ENCODE peak calls at places on chromosomes 4 and X, in five cellular contexts. One of them, this sample, is unnamed. For H3K4me1, the result is how much of the 10 kb centered on the place peaks cover.

GRCh38 chrX:79975605-79976004 is 38.9 kb upstream of the TBX22 start:
- DNase-seq in kidney: no peak
- DNase-seq in heart right ventricle: no peak
- DNase-seq in ovary: no peak
- DNase-seq in body of pancreas: no peak
- DNase-seq in this sample: no peak

GRCh38 chr4:124710253-124710849 is 2.2 kb downstream of the ANKRD50 start:
- DNase-seq in kidney: no peak
- DNase-seq in heart right ventricle: no peak
- DNase-seq in ovary: no peak
- DNase-seq in body of pancreas: no peak
- DNase-seq in this sample: no peak

GRCh38 chr4:103853627-103854026 is 133.8 kb upstream of the TACR3 start:
- DNase-seq in kidney: no peak
- DNase-seq in heart right ventricle: no peak
- DNase-seq in ovary: no peak
- DNase-seq in body of pancreas: no peak
- DNase-seq in this sample: no peak

GRCh38 chr4:112183252-112183651 is 38.0 kb downstream of the FAM241A start:
- DNase-seq in kidney: no peak
- DNase-seq in heart right ventricle: no peak
- DNase-seq in ovary: no peak
- DNase-seq in body of pancreas: no peak
- DNase-seq in this sample: no peak

GRCh38 chr4:30790123-30790522 is 70.0 kb downstream of the PCDH7 start:
- DNase-seq in kidney: no peak
- DNase-seq in heart right ventricle: no peak
- DNase-seq in ovary: no peak
- DNase-seq in body of pancreas: no peak
- DNase-seq in this sample: no peak

GRCh38 chrX:17656035-17656418 is 81.3 kb upstream of the SCML1 start:
- DNase-seq in kidney: no peak
- DNase-seq in heart right ventricle: no peak
- DNase-seq in ovary: no peak
- DNase-seq in body of pancreas: peak
- DNase-seq in this sample: no peak

GRCh38 chrX:44903107-44903506 is 30.1 kb downstream of the KDM6A start:
- DNase-seq in kidney: no peak
- DNase-seq in heart right ventricle: no peak
- DNase-seq in ovary: no peak
- DNase-seq in body of pancreas: no peak
- DNase-seq in this sample: no peak

GRCh38 chrX:118652717-118653116 is 74.7 kb upstream of the IL13RA1 start:
- DNase-seq in kidney: no peak
- DNase-seq in heart right ventricle: no peak
- DNase-seq in ovary: no peak
- DNase-seq in body of pancreas: no peak
- DNase-seq in this sample: no peak

GRCh38 chr4:123649644-123650356 is 253.2 kb downstream of the SPRY1 start:
- DNase-seq in kidney: no peak
- DNase-seq in heart right ventricle: peak
- DNase-seq in ovary: no peak
- DNase-seq in body of pancreas: peak
- DNase-seq in this sample: no peak

GRCh38 chr4:104064650-104065577 is 345.1 kb upstream of the TACR3 start:
- DNase-seq in kidney: no peak
- DNase-seq in heart right ventricle: peak
- DNase-seq in ovary: peak
- DNase-seq in body of pancreas: peak
- DNase-seq in this sample: no peak

GRCh38 chr4:7727727-7728126 is 211.9 kb downstream of the AFAP1 start:
- DNase-seq in kidney: no peak
- DNase-seq in heart right ventricle: no peak
- DNase-seq in ovary: no peak
- DNase-seq in body of pancreas: no peak
- DNase-seq in this sample: no peak

GRCh38 chrX:2150722-2151121 is 350.1 kb downstream of the DHRSX start:
- DNase-seq in kidney: no peak
- DNase-seq in heart right ventricle: no peak
- DNase-seq in ovary: no peak
- DNase-seq in body of pancreas: no peak
- DNase-seq in this sample: no peak

GRCh38 chr4:38902695-38903094 is 35.1 kb downstream of the FAM114A1 start:
- DNase-seq in kidney: no peak
- DNase-seq in heart right ventricle: no peak
- DNase-seq in ovary: no peak
- DNase-seq in body of pancreas: no peak
- DNase-seq in this sample: no peak

GRCh38 chr4:15244354-15244753 is 183.5 kb upstream of the C1QTNF7 start:
- DNase-seq in kidney: no peak
- DNase-seq in heart right ventricle: no peak
- DNase-seq in ovary: no peak
- DNase-seq in body of pancreas: no peak
- DNase-seq in this sample: no peak

GRCh38 chrX:120585702-120586101 is 18.2 kb upstream of the MCTS1 start:
- DNase-seq in kidney: no peak
- DNase-seq in heart right ventricle: no peak
- DNase-seq in ovary: no peak
- DNase-seq in body of pancreas: no peak
- DNase-seq in this sample: no peak

GRCh38 chr4:139243448-139244365 is 36.3 kb downstream of the MGARP start:
- DNase-seq in kidney: no peak
- DNase-seq in heart right ventricle: no peak
- DNase-seq in ovary: no peak
- DNase-seq in body of pancreas: peak
- DNase-seq in this sample: no peak

GRCh38 chr4:101145081-101145480 is 202.2 kb downstream of the PPP3CA start:
- DNase-seq in kidney: no peak
- DNase-seq in heart right ventricle: no peak
- DNase-seq in ovary: no peak
- DNase-seq in body of pancreas: no peak
- DNase-seq in this sample: no peak

GRCh38 chrX:110316351-110317078 is 1.4 kb downstream of the AMMECR1 start:
- DNase-seq in kidney: no peak
- DNase-seq in heart right ventricle: no peak
- DNase-seq in ovary: no peak
- DNase-seq in body of pancreas: no peak
- DNase-seq in this sample: no peak

GRCh38 chr4:158775091-158775651 is 6.3 kb downstream of the FNIP2 start:
- DNase-seq in kidney: no peak
- DNase-seq in heart right ventricle: peak
- DNase-seq in ovary: no peak
- DNase-seq in body of pancreas: no peak
- DNase-seq in this sample: no peak

GRCh38 chr4:173880897-173881296 is 350.9 kb upstream of the HAND2 start:
- DNase-seq in kidney: no peak
- DNase-seq in heart right ventricle: no peak
- DNase-seq in ovary: no peak
- DNase-seq in body of pancreas: no peak
- DNase-seq in this sample: no peak

GRCh38 chrX:24862343-24862742 is 153.4 kb downstream of the ARX start:
- DNase-seq in kidney: no peak
- DNase-seq in heart right ventricle: no peak
- DNase-seq in ovary: no peak
- DNase-seq in body of pancreas: no peak
- DNase-seq in this sample: no peak

GRCh38 chr4:88177981-88178632 is 19.7 kb upstream of the ABCG2 start:
- DNase-seq in kidney: no peak
- DNase-seq in heart right ventricle: no peak
- DNase-seq in ovary: no peak
- DNase-seq in body of pancreas: no peak
- DNase-seq in this sample: no peak

GRCh38 chrX:11480626-11481025 is 185.1 kb downstream of the ARHGAP6 start:
- DNase-seq in kidney: no peak
- DNase-seq in heart right ventricle: no peak
- DNase-seq in ovary: no peak
- DNase-seq in body of pancreas: no peak
- DNase-seq in this sample: no peak

GRCh38 chrX:52821079-52821760 is 10.1 kb downstream of the XAGE5 start:
- DNase-seq in kidney: no peak
- DNase-seq in heart right ventricle: no peak
- DNase-seq in ovary: no peak
- DNase-seq in body of pancreas: no peak
- DNase-seq in this sample: no peak

GRCh38 chr4:7759221-7759620 is 180.4 kb downstream of the AFAP1 start:
- DNase-seq in kidney: peak
- DNase-seq in heart right ventricle: no peak
- DNase-seq in ovary: no peak
- DNase-seq in body of pancreas: no peak
- DNase-seq in this sample: peak

GRCh38 chrX:6149231-6149870 is 79.3 kb downstream of the NLGN4X start:
- DNase-seq in kidney: no peak
- DNase-seq in heart right ventricle: no peak
- DNase-seq in ovary: no peak
- DNase-seq in body of pancreas: no peak
- DNase-seq in this sample: no peak

GRCh38 chrX:15310117-15310516 is 5.3 kb downstream of the ASB11 start:
- DNase-seq in kidney: no peak
- DNase-seq in heart right ventricle: peak
- DNase-seq in ovary: peak
- DNase-seq in body of pancreas: peak
- DNase-seq in this sample: no peak

DNA sequence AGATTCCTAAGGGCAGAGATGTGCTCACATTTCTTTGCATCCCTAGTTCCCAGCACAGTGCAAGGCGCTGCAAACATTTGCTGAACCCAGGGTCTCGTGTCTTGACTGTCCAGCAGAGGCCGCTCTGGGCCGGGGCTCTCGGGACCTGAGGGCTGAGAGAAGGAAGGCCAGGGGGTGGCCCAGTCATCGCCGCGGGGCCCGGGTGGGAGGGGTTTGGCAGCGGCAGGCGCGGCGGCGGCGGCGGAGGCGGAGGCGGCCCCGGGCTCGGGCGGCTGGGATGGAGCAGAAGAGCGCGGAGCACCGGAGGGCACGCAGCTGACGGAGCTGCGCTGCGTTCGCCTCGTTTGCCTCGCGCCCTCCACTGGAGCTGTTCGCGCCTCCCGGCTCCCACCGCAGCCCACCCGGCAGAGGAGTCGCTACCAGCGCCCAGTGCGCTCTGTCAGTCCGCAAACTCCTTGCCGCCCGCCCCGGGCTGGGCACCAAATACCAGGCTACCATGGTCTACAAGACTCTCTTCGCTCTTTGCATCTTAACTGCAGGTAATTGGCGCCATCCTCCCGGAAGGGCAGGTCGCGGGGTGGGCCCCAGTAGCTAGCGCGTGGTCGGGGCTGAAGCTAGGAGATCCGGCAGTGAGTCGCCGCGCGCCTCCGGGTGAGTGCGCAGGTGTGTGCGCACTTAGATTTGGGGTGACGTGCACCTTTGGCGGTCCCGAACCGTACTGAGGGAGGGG is at the start of gene PARM1:
- DNase-seq in kidney: peak
- DNase-seq in heart right ventricle: peak
- DNase-seq in ovary: peak
- DNase-seq in body of pancreas: peak
- DNase-seq in this sample: no peak
- H3K4me3 ChIP-seq in kidney: peak
- H3K4me3 ChIP-seq in heart right ventricle: peak
- H3K4me3 ChIP-seq in ovary: peak
- H3K4me3 ChIP-seq in body of pancreas: peak
- H3K4me3 ChIP-seq in this sample: no peak

GRCh38 chrX:12999422-12999821 is 24.5 kb downstream of the TMSB4X start:
- DNase-seq in kidney: no peak
- DNase-seq in heart right ventricle: no peak
- DNase-seq in ovary: no peak
- DNase-seq in body of pancreas: no peak
- DNase-seq in this sample: peak
- H3K4me1 ChIP-seq in kidney: under half
- H3K4me1 ChIP-seq in heart right ventricle: under half
- H3K4me1 ChIP-seq in ovary: under half
- H3K4me1 ChIP-seq in body of pancreas: under half
- H3K4me1 ChIP-seq in this sample: half or more

DNA sequence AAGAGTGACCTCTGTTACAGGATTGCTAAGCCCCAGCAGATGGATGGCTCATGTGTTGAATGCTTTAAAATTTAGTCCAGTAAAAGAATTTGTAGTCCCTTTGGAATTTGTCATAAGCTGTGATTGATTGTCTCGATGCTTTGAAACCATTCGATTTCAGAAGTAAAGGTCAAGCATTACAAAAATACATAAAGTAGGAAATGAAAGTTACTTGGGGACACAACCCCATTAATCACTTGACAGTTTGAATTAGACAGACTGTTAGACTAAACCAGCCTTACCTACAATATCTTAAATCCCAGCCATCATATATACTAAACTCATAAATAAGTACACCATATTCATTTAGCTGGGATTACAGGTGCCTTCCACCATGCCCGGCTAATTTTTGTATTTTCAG is 6.6 kb downstream of the REST start:
- DNase-seq in kidney: no peak
- DNase-seq in heart right ventricle: no peak
- DNase-seq in ovary: no peak
- DNase-seq in body of pancreas: no peak
- DNase-seq in this sample: no peak
- H3K27ac ChIP-seq in kidney: no peak
- H3K27ac ChIP-seq in heart right ventricle: no peak
- H3K27ac ChIP-seq in ovary: no peak
- H3K27ac ChIP-seq in body of pancreas: no peak
- H3K27ac ChIP-seq in this sample: no peak

GRCh38 chrX:12987340-12987739 is 12.4 kb downstream of the TMSB4X start:
- DNase-seq in kidney: no peak
- DNase-seq in heart right ventricle: no peak
- DNase-seq in ovary: no peak
- DNase-seq in body of pancreas: no peak
- DNase-seq in this sample: no peak
- H3K4me3 ChIP-seq in kidney: no peak
- H3K4me3 ChIP-seq in heart right ventricle: no peak
- H3K4me3 ChIP-seq in ovary: no peak
- H3K4me3 ChIP-seq in body of pancreas: no peak
- H3K4me3 ChIP-seq in this sample: no peak

GRCh38 chr4:147740176-147740575 is 8.3 kb downstream of the ARHGAP10 start:
- DNase-seq in kidney: no peak
- DNase-seq in heart right ventricle: no peak
- DNase-seq in ovary: no peak
- DNase-seq in body of pancreas: no peak
- DNase-seq in this sample: no peak

GRCh38 chr4:147735413-147736301 is 3.8 kb downstream of the ARHGAP10 start:
- DNase-seq in kidney: no peak
- DNase-seq in heart right ventricle: no peak
- DNase-seq in ovary: no peak
- DNase-seq in body of pancreas: no peak
- DNase-seq in this sample: no peak

GRCh38 chr4:147736458-147736857 is 4.6 kb downstream of the ARHGAP10 start:
- DNase-seq in kidney: no peak
- DNase-seq in heart right ventricle: no peak
- DNase-seq in ovary: no peak
- DNase-seq in body of pancreas: no peak
- DNase-seq in this sample: no peak

GRCh38 chr4:147739239-147739823 is 7.4 kb downstream of the ARHGAP10 start:
- DNase-seq in kidney: no peak
- DNase-seq in heart right ventricle: no peak
- DNase-seq in ovary: no peak
- DNase-seq in body of pancreas: no peak
- DNase-seq in this sample: no peak

DNA sequence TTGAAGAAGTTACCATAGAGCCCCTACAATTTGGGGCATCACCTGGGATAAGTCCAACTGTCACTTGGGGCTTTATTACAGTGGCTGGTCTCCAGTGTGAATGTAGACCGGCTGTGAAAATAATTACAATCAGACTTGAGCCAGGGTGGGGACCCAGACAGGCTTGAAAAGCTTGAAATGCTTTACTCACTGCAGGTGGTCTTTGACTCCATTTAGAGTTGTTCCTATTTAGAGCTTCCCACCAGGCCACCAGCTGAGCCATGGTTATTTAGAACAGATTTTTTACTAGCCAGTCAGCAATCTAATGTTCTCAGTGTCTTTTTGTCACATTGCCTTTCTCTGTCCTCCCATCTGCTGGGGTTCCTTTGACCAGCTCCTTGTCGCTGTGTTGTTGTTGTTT is 5.7 kb downstream of the ARHGAP10 start:
- DNase-seq in kidney: no peak
- DNase-seq in heart right ventricle: no peak
- DNase-seq in ovary: no peak
- DNase-seq in body of pancreas: no peak
- DNase-seq in this sample: no peak
- H3K4me1 ChIP-seq in kidney: under half
- H3K4me1 ChIP-seq in heart right ventricle: half or more
- H3K4me1 ChIP-seq in ovary: under half
- H3K4me1 ChIP-seq in body of pancreas: under half
- H3K4me1 ChIP-seq in this sample: under half

This sample was measured in CD8-positive, alpha-beta T cell.